ENCODE peak calls at places on chromosomes 13 and 19, in five cellular contexts. J is CD4-positive, CD25-positive, alpha-beta regulatory T cell; X is HCEC 1CT; B is stimulated activated CD4-positive, alpha-beta T cell treated with anti-CD3 and anti-CD28 coated beads, Interleukin-4, amount 100 ng/mL, for 4 hours; Y is IMR-90. R is an unnamed sample.

GRCh38 chr19:38046254-38047047 is 139.4 kb downstream of the SIPA1L3 start:
- DNase-seq in J (no peak), X (no peak), B (no peak), Y (no peak), R (no peak)

GRCh38 chr19:782195-783043 is 14.8 kb upstream of the PTBP1 start:
- DNase-seq in J (no peak), X (peak; percentile 61), B (no peak), Y (peak; percentile 33), R (no peak)

GRCh38 chr13:37473035-37473434 is 125.5 kb downstream of the POSTN start:
- DNase-seq in J (no peak), X (no peak), B (no peak), Y (no peak), R (no peak)

GRCh38 chr19:40139533-40140287 is 49.0 kb upstream of the ZNF780A start:
- DNase-seq in J (no peak), X (peak; percentile 64), B (no peak), Y (peak; percentile 63), R (peak; percentile 64)

GRCh38 chr19:18414504-18415176 is 4.6 kb upstream of the SSBP4 start:
- DNase-seq in J (no peak), X (no peak), B (no peak), Y (no peak), R (no peak)

GRCh38 chr19:30669329-30670010 is 297.3 kb downstream of the ZNF536 start:
- DNase-seq in J (no peak), X (peak; percentile 7), B (peak; percentile 43), Y (peak; percentile 12), R (peak; percentile 30)

GRCh38 chr19:45294291-45295029 is 28.2 kb downstream of the CKM start:
- DNase-seq in J (no peak), X (no peak), B (no peak), Y (no peak), R (no peak)

GRCh38 chr19:46945668-46946067 is 74.0 kb upstream of the NPAS1 start:
- DNase-seq in J (no peak), X (no peak), B (no peak), Y (no peak), R (no peak)

GRCh38 chr13:24742986-24743385 is 21.0 kb upstream of the RNF17 start:
- DNase-seq in J (no peak), X (no peak), B (no peak), Y (no peak), R (no peak)

GRCh38 chr13:22040810-22041364 is 370.0 kb downstream of the FGF9 start:
- DNase-seq in J (no peak), X (no peak), B (no peak), Y (no peak), R (no peak)

GRCh38 chr13:36310417-36311108 is 12.9 kb upstream of the CCDC169 start:
- DNase-seq in J (no peak), X (no peak), B (no peak), Y (peak; percentile 38), R (no peak)

GRCh38 chr13:50422181-50423148 is 407.2 kb downstream of the KCNRG start:
- DNase-seq in J (no peak), X (no peak), B (no peak), Y (no peak), R (no peak)

GRCh38 chr19:13051581-13052165 is 51.0 kb downstream of the LYL1 start:
- DNase-seq in J (no peak), X (peak; percentile 14), B (peak; percentile 36), Y (peak; percentile 24), R (peak; percentile 69)

GRCh38 chr19:13541554-13541953 is 35.3 kb upstream of the CACNA1A start:
- DNase-seq in J (no peak), X (no peak), B (no peak), Y (no peak), R (no peak)